ENCODE peak calls at places on chromosomes 2 and 18, in four cellular contexts. I, L, B and Y are unnamed samples.

GRCh38 chr18:58862851-58863538 is 1.7 kb upstream of the ZNF532 start:
- DNase-seq in I (no peak), L (no peak), B (peak; percentile 64), Y (no peak)

GRCh38 chr2:105873721-105874120 is 129.0 kb downstream of the NCK2 start:
- DNase-seq in I (peak; percentile 42), L (peak; percentile 71), B (no peak), Y (peak; percentile 56)

GRCh38 chr18:54776282-54776977 is 51.8 kb upstream of the RAB27B start:
- DNase-seq in I (peak; percentile 37), L (peak; percentile 12), B (no peak), Y (peak; percentile 3)

GRCh38 chr2:160689441-160689840 is 195.8 kb upstream of the RBMS1 start:
- DNase-seq in I (no peak), L (no peak), B (no peak), Y (no peak)

GRCh38 chr2:237209885-237210284 is 124.2 kb downstream of the COPS8 start:
- DNase-seq in I (no peak), L (no peak), B (no peak), Y (no peak)

GRCh38 chr18:62346327-62347090 is 21.4 kb downstream of the TNFRSF11A start:
- DNase-seq in I (no peak), L (no peak), B (no peak), Y (no peak)

GRCh38 chr2:217873371-217873770 is 129.4 kb downstream of the TNS1 start:
- DNase-seq in I (no peak), L (no peak), B (no peak), Y (no peak)

GRCh38 chr18:57744211-57744694 is 58.9 kb downstream of the ATP8B1 start:
- DNase-seq in I (no peak), L (no peak), B (no peak), Y (no peak)

GRCh38 chr18:45566025-45566740 is 49.1 kb upstream of the SLC14A2 start:
- DNase-seq in I (no peak), L (no peak), B (no peak), Y (no peak)

GRCh38 chr2:190344275-190344827 is 962 bp downstream of the INPP1 start:
- DNase-seq in I (peak; percentile 75), L (no peak), B (no peak), Y (no peak)

GRCh38 chr2:215439980-215440512 is 4.2 kb upstream of the FN1 start:
- DNase-seq in I (peak; percentile 69), L (no peak), B (no peak), Y (no peak)

GRCh38 chr2:178284613-178285286 is 90.4 kb downstream of the OSBPL6 start:
- DNase-seq in I (no peak), L (no peak), B (no peak), Y (peak; percentile 51)

GRCh38 chr2:65144571-65144970 is 14.7 kb upstream of the RAB1A start:
- DNase-seq in I (no peak), L (no peak), B (no peak), Y (no peak)

GRCh38 chr2:206642075-206643025 is at the start of gene FAM237A:
- DNase-seq in I (peak; percentile 21), L (no peak), B (peak; percentile 78), Y (peak; percentile 23)

GRCh38 chr2:68151037-68151436 is 6.7 kb upstream of the PNO1 start:
- DNase-seq in I (no peak), L (no peak), B (no peak), Y (no peak)

GRCh38 chr2:48284624-48285212 is 245.2 kb upstream of the STON1 start:
- DNase-seq in I (no peak), L (no peak), B (no peak), Y (peak; percentile 34)

GRCh38 chr18:44579028-44579692 is 101.5 kb upstream of the SETBP1 start:
- DNase-seq in I (peak; percentile 1), L (no peak), B (no peak), Y (peak; percentile 16)

GRCh38 chr2:239396881-239397681 is 3.7 kb downstream of the HDAC4 start:
- DNase-seq in I (no peak), L (no peak), B (no peak), Y (no peak)

GRCh38 chr2:232541195-232541960 is 1.9 kb downstream of the CHRNG start:
- DNase-seq in I (no peak), L (no peak), B (peak; percentile 47), Y (no peak)

DNA sequence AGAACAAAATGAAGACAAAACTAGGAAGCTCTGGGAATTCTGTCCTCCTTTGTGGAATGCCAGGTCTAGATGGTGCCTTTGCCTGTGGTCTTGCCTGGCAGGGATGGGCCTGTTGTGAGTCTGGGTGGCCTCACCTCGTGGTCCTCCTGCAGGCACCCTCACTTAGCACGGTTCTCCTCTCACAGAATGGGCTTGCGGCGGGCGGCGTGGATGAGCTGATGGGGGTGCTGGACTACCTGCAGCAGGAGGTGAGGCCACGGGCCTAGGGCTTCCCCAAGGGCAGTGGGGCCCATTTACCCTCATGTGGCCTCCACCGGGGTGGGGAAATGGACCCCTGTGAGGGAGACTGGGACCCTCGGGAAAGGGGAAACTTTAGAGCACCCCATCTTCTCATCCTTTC is 42.3 kb downstream of the PLB1 start:
- DNase-seq in I (no peak), L (no peak), B (no peak), Y (no peak)
- TF ChIP-seq BRCA1 in I (no peak), L (no peak), B (no peak), Y (no peak)

GRCh38 chr18:48940854-48941531 is 9.8 kb downstream of the SMAD7 start:
- DNase-seq in I (no peak), L (peak; percentile 62), B (no peak), Y (no peak)

GRCh38 chr18:48941672-48942071 is 9.1 kb downstream of the SMAD7 start:
- DNase-seq in I (no peak), L (no peak), B (no peak), Y (no peak)

GRCh38 chr18:48942554-48943261 is 8.1 kb downstream of the SMAD7 start:
- DNase-seq in I (peak; percentile 96), L (no peak), B (no peak), Y (no peak)

GRCh38 chr18:48943333-48943732 is 7.4 kb downstream of the SMAD7 start:
- DNase-seq in I (no peak), L (no peak), B (no peak), Y (no peak)

GRCh38 chr18:48942086-48942485 is 8.7 kb downstream of the SMAD7 start:
- DNase-seq in I (no peak), L (no peak), B (no peak), Y (no peak)
- TF ChIP-seq BRCA1 in I (no peak), L (no peak), B (no peak), Y (no peak)

GRCh38 chr2:221896505-221897151 is 324.5 kb upstream of the EPHA4 start:
- DNase-seq in I (no peak), L (no peak), B (no peak), Y (no peak)
- TF ChIP-seq BRCA1 in I (no peak), L (no peak), B (no peak), Y (no peak)

GRCh38 chr2:168641636-168642035 is 160.8 kb upstream of the NOSTRIN start:
- DNase-seq in I (no peak), L (no peak), B (no peak), Y (no peak)
- TF ChIP-seq BRCA1 in I (no peak), L (no peak), B (no peak), Y (no peak)

GRCh38 chr2:191653669-191654402 is 24.1 kb upstream of the NABP1 start:
- DNase-seq in I (no peak), L (no peak), B (no peak), Y (no peak)
- TF ChIP-seq BRCA1 in I (no peak), L (no peak), B (no peak), Y (no peak)